ENCODE peak calls at places on chromosomes 11 and 22, in four cellular contexts. I, K, H and O are unnamed samples.

GRCh38 chr11:64254326-64254725 is 3.0 kb downstream of the PLCB3 start:
- DNase-seq in H (no peak), I (no peak), K (no peak), O (no peak)

GRCh38 chr11:19400296-19400695 is 159.6 kb upstream of the E2F8 start:
- DNase-seq in I (no peak), K (no peak), H (no peak), O (no peak)

GRCh38 chr11:58905716-58906547 is 33.4 kb upstream of the GLYATL1 start:
- DNase-seq in K (no peak), I (peak; percentile 86), H (peak; percentile 55), O (no peak)

GRCh38 chr22:49207008-49207775 is 620.5 kb downstream of the BRD1 start:
- DNase-seq in H (peak; percentile 2), K (no peak), I (no peak), O (no peak)

GRCh38 chr11:92852946-92853345 is 116.5 kb upstream of the MTNR1B start:
- DNase-seq in I (no peak), K (no peak), H (no peak), O (no peak)

GRCh38 chr11:86629070-86629706 is 43.2 kb downstream of the ME3 start:
- DNase-seq in H (no peak), I (no peak), K (no peak), O (no peak)

GRCh38 chr11:3177931-3178330 is 12.8 kb upstream of the OSBPL5 start:
- DNase-seq in H (no peak), I (no peak), K (no peak), O (no peak)

GRCh38 chr22:48755332-48755949 is 1072.2 kb downstream of the BRD1 start:
- DNase-seq in H (no peak), K (no peak), I (no peak), O (no peak)

GRCh38 chr22:40040927-40041326 is 46.2 kb downstream of the FAM83F start:
- DNase-seq in K (no peak), I (no peak), H (no peak), O (no peak)

GRCh38 chr11:18907391-18907790 is 31.8 kb downstream of the MRGPRX1 start:
- DNase-seq in H (no peak), I (no peak), K (no peak), O (no peak)

GRCh38 chr11:77353131-77353530 is 51.6 kb upstream of the GDPD4 start:
- DNase-seq in K (no peak), I (no peak), H (no peak), O (no peak)

GRCh38 chr11:126212089-126212660 is 593 bp downstream of the FAM118B start:
- DNase-seq in K (no peak), H (no peak), I (no peak), O (no peak)

GRCh38 chr11:13826505-13827278 is 135.8 kb upstream of the SPON1 start:
- DNase-seq in I (no peak), H (no peak), K (no peak), O (no peak)

GRCh38 chr11:46127150-46127638 is 5.9 kb upstream of the PHF21A start:
- DNase-seq in K (no peak), I (no peak), H (peak; percentile 27), O (peak; percentile 44)

GRCh38 chr22:30945653-30946052 is 22.9 kb downstream of the MORC2 start:
- DNase-seq in H (no peak), I (no peak), K (no peak), O (no peak)

GRCh38 chr22:30944986-30945385 is 23.6 kb downstream of the MORC2 start:
- DNase-seq in I (no peak), H (no peak), K (no peak), O (no peak)

GRCh38 chr22:30941363-30941740 is 27.2 kb downstream of the MORC2 start:
- DNase-seq in K (no peak), H (no peak), I (no peak), O (no peak)

GRCh38 chr22:30940655-30941362 is 27.8 kb downstream of the MORC2 start:
- DNase-seq in H (no peak), K (no peak), I (no peak), O (no peak)

DNA sequence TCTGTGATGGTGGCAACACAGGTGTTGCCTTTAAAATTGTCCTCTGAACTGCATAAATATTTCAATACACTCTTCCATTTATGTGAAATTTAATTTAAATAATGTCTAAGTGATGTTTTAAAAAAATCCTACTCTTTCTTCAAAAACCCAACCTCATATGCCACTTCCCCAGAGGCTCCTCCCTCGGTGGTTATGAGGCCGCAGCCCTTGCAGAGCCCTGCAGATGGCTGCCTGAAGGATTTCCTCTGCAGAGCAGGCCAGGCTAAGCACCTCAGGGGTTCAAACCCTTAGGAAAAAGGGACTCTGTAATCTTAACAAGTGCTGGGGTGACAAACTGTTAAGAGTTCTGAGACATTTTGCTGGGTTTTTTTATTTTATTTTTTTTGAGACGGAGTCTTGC is 25.2 kb downstream of the MORC2 start:
- DNase-seq in H (no peak), I (no peak), K (no peak), O (no peak)
- H3K36me3 ChIP-seq in H (peaks cover 29% of the 10 kb centered on the region), I (peaks cover 56% of the 10 kb centered on the region), K (peaks cover 28% of the 10 kb centered on the region), O (peaks cover 2% of the 10 kb centered on the region)

GRCh38 chr22:41700105-41700358 is 729 bp downstream of the MEI1 start:
- DNase-seq in K (no peak), I (no peak), H (no peak), O (no peak)

GRCh38 chr22:41696714-41697113 is 2.6 kb upstream of the MEI1 start:
- DNase-seq in I (no peak), H (peak; percentile 23), K (no peak), O (no peak)

GRCh38 chr22:41699264-41700104 is at the start of gene MEI1:
- DNase-seq in I (no peak), K (peak; percentile 78), H (peak; percentile 88), O (peak; percentile 35)

GRCh38 chr22:41695211-41695610 is 4.1 kb upstream of the MEI1 start:
- DNase-seq in K (no peak), I (no peak), H (no peak), O (no peak)

GRCh38 chr22:41697126-41697775 is 2.1 kb upstream of the MEI1 start:
- DNase-seq in I (peak; percentile 97), H (peak; percentile 92), K (peak; percentile 72), O (peak; percentile 84)
- H3K4me3 ChIP-seq in I (no peak overlapping the region), H (peak overlapping the region; percentile 20), K (no peak overlapping the region), O (no peak overlapping the region)

GRCh38 chr22:31187627-31188026 is 24.5 kb upstream of the LIMK2 start:
- DNase-seq in I (no peak), H (no peak), K (no peak), O (no peak)

GRCh38 chr22:31179345-31179744 is 19.4 kb downstream of the RNF185 start:
- DNase-seq in K (no peak), I (no peak), H (peak; percentile 60), O (no peak)

GRCh38 chr22:31184015-31184414 is 24.0 kb downstream of the RNF185 start:
- DNase-seq in H (no peak), K (no peak), I (no peak), O (no peak)

GRCh38 chr22:31185056-31185455 is 25.1 kb downstream of the RNF185 start:
- DNase-seq in H (no peak), K (no peak), I (no peak), O (no peak)
- H3K36me3 ChIP-seq in H (peaks cover 3% of the 10 kb centered on the region), K (peaks cover 6% of the 10 kb centered on the region), I (peaks cover 9% of the 10 kb centered on the region), O (no peaks in the 10 kb centered on the region)

DNA sequence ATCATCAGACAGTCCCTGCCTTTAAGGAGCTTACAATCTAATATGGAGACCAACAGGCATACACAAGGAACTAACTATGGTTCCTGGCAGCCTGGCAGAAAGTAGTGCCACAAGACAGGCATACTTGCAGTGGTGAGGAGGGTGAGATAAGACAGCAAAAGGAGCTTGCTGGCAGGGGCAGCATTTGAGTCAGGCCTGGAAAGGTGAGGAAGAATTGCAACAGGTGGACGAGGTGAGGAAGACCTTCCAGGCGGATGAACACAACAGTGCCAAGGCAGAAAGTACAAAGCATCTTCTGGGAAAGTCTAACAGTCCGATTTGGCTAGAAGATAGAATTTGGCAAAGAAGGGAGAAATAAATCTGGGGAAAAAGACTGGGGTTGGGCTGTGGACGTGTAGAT is 4.3 kb downstream of the DNAL4 start:
- DNase-seq in I (no peak), H (no peak), K (no peak), O (no peak)
- H3K4me3 ChIP-seq in I (no peak overlapping the region), H (no peak overlapping the region), K (no peak overlapping the region), O (no peak overlapping the region)

GRCh38 chr11:35589281-35589680 is 29.0 kb upstream of the FJX1 start:
- DNase-seq in I (no peak), H (no peak), K (no peak), O (no peak)

GRCh38 chr11:35587972-35588371 is 30.3 kb upstream of the FJX1 start:
- DNase-seq in H (no peak), I (no peak), K (no peak), O (no peak)

GRCh38 chr11:35590412-35590811 is 27.8 kb upstream of the FJX1 start:
- DNase-seq in I (no peak), K (no peak), H (no peak), O (no peak)

GRCh38 chr11:35586216-35586615 is 32.0 kb upstream of the FJX1 start:
- DNase-seq in H (no peak), I (no peak), K (no peak), O (no peak)

DNA sequence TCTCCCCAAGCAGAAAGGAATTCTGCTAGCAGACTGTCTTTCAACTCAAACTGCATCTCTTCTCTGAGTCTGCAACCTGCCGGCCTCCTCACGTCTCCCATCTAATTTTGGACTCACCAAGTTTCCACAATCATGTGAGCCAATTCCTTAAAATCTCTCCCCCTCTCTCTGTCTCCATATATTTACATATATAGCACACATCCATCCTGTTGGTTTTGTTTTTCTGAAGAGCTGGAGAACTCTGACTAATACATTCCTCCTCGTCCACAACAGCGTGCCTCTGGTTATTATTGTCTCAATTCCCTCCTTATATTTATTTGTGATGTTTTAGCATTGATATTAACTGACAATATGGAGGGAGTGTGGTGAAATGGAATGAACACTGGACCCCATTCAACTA is 29.6 kb upstream of the FJX1 start:
- DNase-seq in H (no peak), I (no peak), K (no peak), O (no peak)
- H3K36me3 ChIP-seq in H (no peaks in the 10 kb centered on the region), I (no peaks in the 10 kb centered on the region), K (no peaks in the 10 kb centered on the region), O (no peaks in the 10 kb centered on the region)

DNA sequence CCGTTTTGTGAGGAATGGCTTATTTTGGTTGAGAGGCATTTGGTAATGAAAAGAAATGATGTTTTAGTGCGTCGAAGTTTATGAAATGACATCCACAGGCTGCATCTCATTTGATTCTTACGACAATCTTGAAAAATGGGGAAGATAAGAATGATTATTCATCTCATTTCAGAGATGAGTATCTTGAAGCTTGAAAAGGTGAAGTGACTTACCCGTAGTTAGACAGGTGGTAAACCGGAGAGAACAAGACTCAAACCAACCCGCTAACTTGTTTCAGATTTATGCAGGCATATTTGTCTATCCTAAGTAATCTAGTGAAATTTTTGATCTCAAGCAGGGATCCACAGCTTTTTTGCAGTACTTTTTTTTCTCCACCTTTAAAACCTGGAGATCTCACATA is 9.1 kb upstream of the SORL1-AS1 start:
- DNase-seq in H (no peak), I (no peak), K (no peak), O (no peak)
- H3K4me3 ChIP-seq in H (no peak overlapping the region), I (no peak overlapping the region), K (no peak overlapping the region), O (no peak overlapping the region)